ENCODE peak calls at places on chromosomes 16 and 17, in five cellular contexts. I is heart right ventricle, K is fibroblast of mammary gland, Y is choroid plexus epithelial cell, B is AG10803. N is an unnamed sample.

GRCh38 chr16:28308794-28309535 is 16.6 kb downstream of the SBK1 start:
- DNase-seq in Y (no peak), I (peak), B (no peak), K (no peak), N (no peak)

GRCh38 chr17:64769712-64770111 is 107.6 kb upstream of the SMURF2 start:
- DNase-seq in B (no peak), I (no peak), K (no peak), Y (no peak), N (no peak)

GRCh38 chr17:8175795-8176196 is 384 bp downstream of the TMEM107 start:
- DNase-seq in I (no peak), Y (no peak), K (no peak), B (no peak), N (no peak)

GRCh38 chr16:31331141-31331764 is 23.7 kb upstream of the ITGAX start:
- DNase-seq in K (no peak), I (no peak), B (no peak), Y (no peak), N (no peak)

GRCh38 chr17:68201425-68201785 is 46.4 kb upstream of the AMZ2 start:
- DNase-seq in K (no peak), I (no peak), Y (no peak), B (no peak), N (no peak)

GRCh38 chr16:78778724-78779004 is 679.2 kb downstream of the WWOX start:
- DNase-seq in Y (no peak), I (no peak), B (no peak), K (no peak), N (no peak)

GRCh38 chr16:66902648-66903543 is 15.8 kb downstream of the CDH16 start:
- DNase-seq in I (peak), Y (no peak), B (no peak), K (no peak), N (no peak)

GRCh38 chr17:35082073-35082657 is 18.7 kb upstream of the RFFL start:
- DNase-seq in Y (peak), I (no peak), K (peak), B (peak), N (no peak)

GRCh38 chr16:86903068-86903467 is 324.7 kb downstream of the FOXL1 start:
- DNase-seq in I (no peak), K (no peak), Y (no peak), B (no peak), N (no peak)

GRCh38 chr17:47895254-47895855 is 681 bp upstream of the SP2 start:
- DNase-seq in B (no peak), Y (peak), I (no peak), K (peak), N (no peak)

GRCh38 chr17:42118545-42118944 is 2.6 kb downstream of the KAT2A start:
- DNase-seq in B (no peak), K (peak), I (no peak), Y (peak), N (no peak)
- TF ChIP-seq CTCF in B (peak), K (peak), I (peak), Y (peak), N (peak)

DNA sequence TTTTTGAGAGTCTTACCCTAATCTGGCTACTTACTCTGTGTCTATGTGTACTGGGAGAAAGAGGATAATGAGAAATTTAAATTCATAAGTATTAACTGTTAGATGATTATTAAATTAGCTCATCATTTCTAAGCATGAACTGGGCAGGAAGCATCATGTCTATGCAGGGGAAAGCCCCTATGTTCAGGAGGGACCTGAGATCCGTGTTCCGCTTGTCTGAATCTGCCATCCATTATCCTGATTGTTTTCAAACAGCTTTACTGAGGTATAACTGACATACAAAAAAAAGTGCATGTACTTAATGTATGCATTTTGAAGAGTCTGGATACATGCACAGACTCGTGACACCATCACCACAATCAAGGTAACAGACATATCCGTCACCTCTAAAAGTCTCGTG is 145.0 kb downstream of the XYLT1 start:
- DNase-seq in B (no peak), K (no peak), Y (no peak), I (no peak), N (no peak)
- TF ChIP-seq CTCF in B (no peak), K (no peak), Y (no peak), I (no peak), N (no peak)

GRCh38 chr17:80950466-80951120 is 41.0 kb upstream of the CHMP6 start:
- DNase-seq in Y (no peak), I (no peak), B (no peak), K (no peak), N (no peak)

GRCh38 chr17:80951121-80952090 is 40.2 kb upstream of the CHMP6 start:
- DNase-seq in K (no peak), I (no peak), B (no peak), Y (no peak), N (no peak)

GRCh38 chr17:80948091-80948960 is 43.3 kb upstream of the CHMP6 start:
- DNase-seq in Y (no peak), K (no peak), B (no peak), I (no peak), N (no peak)

GRCh38 chr17:80948961-80949450 is 42.6 kb upstream of the CHMP6 start:
- DNase-seq in B (no peak), I (no peak), K (no peak), Y (no peak), N (no peak)

DNA sequence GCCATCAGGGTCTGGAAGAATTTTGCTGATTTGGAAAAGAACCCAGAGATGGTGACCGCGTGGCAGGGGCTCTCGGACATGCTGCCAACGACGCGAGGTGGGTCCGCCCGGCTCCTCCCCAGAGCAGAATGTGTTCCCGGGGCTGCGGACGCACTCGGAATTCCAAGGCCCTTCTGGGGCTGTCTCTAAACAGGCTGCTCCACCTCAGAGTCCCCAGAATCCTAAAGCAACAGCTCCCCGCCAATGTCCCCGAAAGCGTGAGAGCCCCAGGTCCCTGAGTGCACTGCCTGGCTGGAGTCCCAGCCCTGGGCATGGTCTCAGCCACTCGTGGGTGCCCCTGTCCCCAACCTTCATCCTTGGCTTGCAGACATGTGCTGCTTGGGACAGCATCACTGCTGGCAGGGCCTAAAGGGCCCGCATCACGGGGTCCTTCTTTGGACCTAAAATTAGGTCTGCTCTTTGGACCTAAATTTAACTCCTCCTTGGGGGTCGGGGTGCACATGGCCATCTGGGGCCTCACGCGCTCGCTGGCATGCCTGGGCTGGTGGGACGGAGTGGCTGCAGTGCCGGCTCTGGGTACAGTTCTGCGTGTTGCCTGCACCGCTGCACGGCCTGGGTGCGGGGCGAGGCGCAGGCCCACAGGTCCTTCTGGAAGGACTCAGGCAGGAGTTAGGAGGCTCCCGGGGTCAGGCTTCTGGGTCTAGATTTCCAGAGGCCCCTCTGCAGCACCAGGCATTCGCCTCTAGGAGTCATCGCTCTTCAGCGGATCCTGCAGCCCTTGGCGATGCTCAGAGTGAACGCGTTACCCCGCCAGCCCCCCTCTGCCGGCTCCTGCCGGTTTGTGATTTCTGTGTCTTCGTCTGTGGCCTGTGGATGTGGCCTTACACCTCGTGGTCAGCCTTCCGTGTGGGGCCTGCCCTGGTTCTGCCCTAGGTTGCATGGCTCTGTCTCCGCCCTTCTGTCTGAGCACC is 41.9 kb upstream of the CHMP6 start:
- DNase-seq in K (no peak), B (no peak), Y (no peak), I (no peak), N (no peak)
- TF ChIP-seq CTCF in K (no peak), B (no peak), Y (no peak), I (no peak), N (no peak)

DNA sequence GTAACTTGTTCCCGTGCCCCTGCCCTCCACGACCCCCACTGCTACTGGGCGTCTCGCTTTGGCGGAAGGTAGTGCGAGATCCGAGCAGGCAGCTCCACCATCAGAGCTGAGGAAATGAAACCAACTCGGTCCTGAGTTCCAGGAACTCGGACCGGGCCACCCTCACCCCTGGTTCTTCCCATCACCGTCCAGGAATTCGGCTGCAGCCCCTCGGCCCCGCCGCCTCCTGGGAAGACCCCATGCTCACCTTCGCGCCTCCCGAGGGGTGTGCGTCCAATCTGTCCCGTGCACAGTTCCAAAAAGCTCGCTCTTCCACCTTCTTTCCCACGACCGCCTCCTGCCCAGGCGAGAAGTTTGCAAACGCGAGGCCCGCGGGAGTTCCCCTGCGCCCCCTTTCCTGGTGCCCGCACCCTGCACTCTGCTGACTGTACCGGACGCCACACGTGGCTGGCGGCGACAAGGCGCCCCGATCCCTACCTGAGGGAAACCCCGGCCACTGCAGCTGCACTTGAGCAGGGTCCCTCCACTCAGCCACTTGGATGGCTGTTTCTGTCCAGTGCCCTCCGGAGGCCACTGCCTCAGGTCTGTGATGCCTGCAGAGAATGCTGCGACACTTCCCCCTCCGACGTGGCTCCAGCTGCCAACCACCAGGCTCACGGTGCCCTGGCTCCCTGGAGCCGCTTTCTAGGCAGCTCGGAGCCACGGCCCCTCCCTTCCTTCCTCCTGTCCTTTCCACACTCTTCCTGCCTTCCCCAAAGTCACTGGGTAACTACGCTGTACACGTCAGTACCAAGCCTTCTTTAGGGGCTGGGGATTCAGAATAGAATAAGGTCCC is at the start of gene MLKL:
- DNase-seq in K (peak), I (peak), Y (peak), B (peak), N (no peak)
- TF ChIP-seq CTCF in K (no peak), I (no peak), Y (peak), B (no peak), N (no peak)

GRCh38 chr16:84183911-84184310 is 2.9 kb downstream of the TAF1C start:
- DNase-seq in B (no peak), I (no peak), K (no peak), Y (no peak), N (no peak)
- TF ChIP-seq CTCF in B (peak), I (peak), K (peak), Y (peak), N (no peak)

N was measured in progenitor cell of endocrine pancreas.